ENCODE peak calls at places on chromosomes 1 and 21, in ten cellular contexts. E is IMR-90, G is A549, Y is left ventricle myocardium inferior, K is mesenchymal stem cell, S is lower lobe of right lung, R is GM12878, O is stomach, P is aorta, J is HCT116. H is an unnamed sample.

GRCh38 chr1:218851601-218852000 is 322.1 kb upstream of the LYPLAL1 start:
- DNase-seq in J (no peak), R (no peak), S (no peak), K (no peak), Y (no peak), O (no peak), P (no peak), E (peak; percentile 72), G (no peak), H (no peak)

GRCh38 chr1:114549137-114549536 is 32.3 kb downstream of the BCAS2 start:
- DNase-seq in E (no peak), J (no peak), S (no peak), R (no peak), G (no peak), K (no peak), Y (no peak), P (no peak), O (no peak), H (peak; percentile 10)

GRCh38 chr1:63611231-63611630 is 18.0 kb downstream of the PGM1 start:
- DNase-seq in S (no peak), R (no peak), P (no peak), J (no peak), K (peak; percentile 65), E (peak; percentile 19), Y (no peak), O (no peak), G (no peak), H (no peak)

GRCh38 chr1:20405893-20406604 is 80.0 kb downstream of the CAMK2N1 start:
- DNase-seq in J (no peak), G (no peak), S (no peak), O (no peak), P (no peak), R (no peak), K (peak; percentile 54), E (peak; percentile 45), Y (no peak), H (no peak)

GRCh38 chr1:203082571-203083462 is 3.0 kb downstream of the MYOG start:
- DNase-seq in S (no peak), Y (no peak), E (no peak), J (no peak), P (no peak), K (no peak), O (peak; percentile 3), R (no peak), G (no peak), H (no peak)

GRCh38 chr1:229709620-229710019 is 83.6 kb downstream of the URB2 start:
- DNase-seq in E (no peak), S (no peak), Y (no peak), O (no peak), R (no peak), P (no peak), G (no peak), J (no peak), K (no peak), H (no peak)

GRCh38 chr1:230210326-230210978 is 143.4 kb downstream of the GALNT2 start:
- DNase-seq in Y (no peak), P (no peak), E (peak; percentile 28), J (no peak), S (no peak), K (peak; percentile 48), G (no peak), R (no peak), O (no peak), H (no peak)

GRCh38 chr1:206890125-206890637 is 7.1 kb upstream of the IL24 start:
- DNase-seq in E (peak; percentile 42), Y (no peak), K (no peak), G (peak; percentile 61), S (no peak), J (no peak), R (no peak), P (no peak), O (no peak), H (no peak)

GRCh38 chr1:51063121-51063520 is 38.9 kb upstream of the C1orf185 start:
- DNase-seq in K (peak; percentile 84), P (no peak), Y (no peak), S (no peak), J (peak; percentile 44), O (no peak), G (peak; percentile 67), E (peak; percentile 81), R (no peak), H (no peak)

GRCh38 chr1:157201767-157202166 is 63.6 kb upstream of the ETV3 start:
- DNase-seq in S (no peak), J (no peak), P (no peak), R (no peak), O (no peak), E (no peak), K (no peak), G (no peak), Y (no peak), H (no peak)

GRCh38 chr1:77076759-77077158 is 142.5 kb downstream of the PIGK start:
- DNase-seq in G (no peak), P (no peak), S (no peak), K (no peak), J (no peak), E (no peak), Y (no peak), R (no peak), O (no peak), H (no peak)

GRCh38 chr1:62247391-62248168 is 52.9 kb downstream of the L1TD1 start:
- DNase-seq in R (no peak), Y (no peak), E (no peak), O (no peak), S (no peak), J (no peak), G (no peak), K (no peak), P (no peak), H (no peak)

GRCh38 chr21:27693376-27693775 is 726.5 kb upstream of the ADAMTS5 start:
- DNase-seq in P (no peak), J (no peak), E (peak; percentile 73), O (no peak), Y (no peak), G (no peak), S (no peak), K (peak; percentile 59), R (no peak), H (no peak)

GRCh38 chr1:9891207-9891606 is 18.9 kb downstream of the CTNNBIP1 start:
- DNase-seq in P (peak; percentile 12), E (peak; percentile 26), J (no peak), K (no peak), G (no peak), Y (no peak), S (no peak), O (no peak), R (no peak), H (no peak)

GRCh38 chr1:2930971-2931721 is 90.1 kb upstream of the ACTRT2 start:
- DNase-seq in G (no peak), S (no peak), R (no peak), O (no peak), K (no peak), J (no peak), Y (no peak), E (no peak), P (no peak), H (no peak)

GRCh38 chr1:74953622-74954021 is 180.6 kb upstream of the LHX8 start:
- DNase-seq in G (no peak), E (no peak), K (no peak), P (no peak), J (no peak), Y (no peak), S (no peak), O (no peak), R (no peak), H (no peak)

GRCh38 chr1:103108525-103109150 is 316 bp upstream of the COL11A1 start:
- DNase-seq in G (peak; percentile 4), R (no peak), K (peak; percentile 40), O (no peak), P (peak; percentile 40), Y (no peak), J (no peak), E (no peak), S (no peak), H (no peak)

GRCh38 chr1:161044908-161045748 is 649 bp downstream of the USF1 start:
- DNase-seq in E (peak; percentile 58), K (peak; percentile 83), P (peak; percentile 80), R (peak; percentile 73), G (peak; percentile 55), S (peak; percentile 86), J (no peak), Y (peak; percentile 61), O (peak; percentile 64), H (peak; percentile 87)

GRCh38 chr1:98277111-98277510 is 356.3 kb upstream of the DPYD start:
- DNase-seq in R (no peak), E (peak; percentile 76), J (no peak), G (peak; percentile 49), S (no peak), Y (no peak), O (no peak), P (no peak), K (peak; percentile 75), H (no peak)

GRCh38 chr1:46601257-46602007 is 2.6 kb downstream of the MKNK1 start:
- DNase-seq in J (no peak), E (no peak), K (no peak), R (no peak), S (no peak), Y (no peak), G (no peak), O (no peak), P (no peak), H (no peak)

GRCh38 chr1:10074059-10074854 is 41.5 kb downstream of the UBE4B start:
- DNase-seq in E (peak; percentile 98), O (no peak), S (peak; percentile 59), G (peak; percentile 27), P (peak; percentile 85), Y (no peak), R (peak; percentile 40), K (peak; percentile 98), J (no peak), H (peak; percentile 55)

GRCh38 chr1:204384636-204385354 is 25.1 kb upstream of the PLEKHA6 start:
- DNase-seq in G (no peak), Y (peak; percentile 38), R (no peak), O (peak; percentile 66), J (no peak), S (no peak), E (peak; percentile 50), K (no peak), P (peak; percentile 76), H (no peak)
- H3K4me1 ChIP-seq in G (peaks cover 2% of the 10 kb centered on the region), Y (peaks cover 9% of the 10 kb centered on the region), R (peaks cover 6% of the 10 kb centered on the region), O (peaks cover 39% of the 10 kb centered on the region), J (no peaks in the 10 kb centered on the region), S (no peaks in the 10 kb centered on the region), E (no peaks in the 10 kb centered on the region), K (no peaks in the 10 kb centered on the region), P (no peaks in the 10 kb centered on the region), H (peaks cover 3% of the 10 kb centered on the region)

GRCh38 chr1:109107785-109108184 is 6.1 kb upstream of the ELAPOR1 start:
- DNase-seq in R (no peak), Y (no peak), O (no peak), E (no peak), P (no peak), G (no peak), J (no peak), S (no peak), K (no peak), H (no peak)
- H3K4me3 ChIP-seq in R (no peak overlapping the region), Y (no peak overlapping the region), O (no peak overlapping the region), E (no peak overlapping the region), P (no peak overlapping the region), G (no peak overlapping the region), J (no peak overlapping the region), S (no peak overlapping the region), K (no peak overlapping the region), H (no peak overlapping the region)

GRCh38 chr1:28257736-28258135 is 1.6 kb upstream of the SESN2 start:
- DNase-seq in R (no peak), O (no peak), E (no peak), J (no peak), G (no peak), K (no peak), S (no peak), Y (no peak), P (no peak), H (no peak)
- H3K9me3 ChIP-seq in R (no peaks in the 10 kb centered on the region), O (no peaks in the 10 kb centered on the region), E (no peaks in the 10 kb centered on the region), J (no peaks in the 10 kb centered on the region), G (no peaks in the 10 kb centered on the region), K (no peaks in the 10 kb centered on the region), S (no peaks in the 10 kb centered on the region), Y (no peaks in the 10 kb centered on the region), P (no peaks in the 10 kb centered on the region), H (no peaks in the 10 kb centered on the region)

GRCh38 chr1:208652300-208653160 is 408.3 kb upstream of the PLXNA2 start:
- DNase-seq in P (peak; percentile 45), J (peak; percentile 23), S (peak; percentile 48), K (peak; percentile 87), R (peak; percentile 8), E (peak; percentile 66), O (peak; percentile 50), G (peak; percentile 56), Y (peak; percentile 20), H (peak; percentile 55)
- H3K4me1 ChIP-seq in P (no peaks in the 10 kb centered on the region), J (no peaks in the 10 kb centered on the region), S (no peaks in the 10 kb centered on the region), K (no peaks in the 10 kb centered on the region), R (no peaks in the 10 kb centered on the region), E (no peaks in the 10 kb centered on the region), O (peaks cover 13% of the 10 kb centered on the region), G (no peaks in the 10 kb centered on the region), Y (no peaks in the 10 kb centered on the region), H (no peaks in the 10 kb centered on the region)